ENCODE peak calls at places on chromosomes 4 and X, in four cellular contexts. X, S, G and H are unnamed samples.

GRCh38 chr4:175413561-175413960 is 398.5 kb downstream of the GPM6A start:
- DNase-seq in X (no peak), S (no peak), G (peak), H (no peak)

GRCh38 chrX:133538148-133538547 is 122.9 kb upstream of the GPC4 start:
- DNase-seq in X (no peak), S (no peak), G (no peak), H (no peak)

GRCh38 chr4:82560853-82561744 is 689 bp downstream of the TMEM150C start:
- DNase-seq in X (no peak), S (no peak), G (no peak), H (no peak)

GRCh38 chrX:120200851-120201250 is 42.4 kb downstream of the RHOXF2 start:
- DNase-seq in X (no peak), S (no peak), G (no peak), H (no peak)

GRCh38 chrX:1587161-1587560 is 4.2 kb upstream of the AKAP17A start:
- DNase-seq in X (no peak), S (no peak), G (no peak), H (peak)

GRCh38 chr4:109820563-109820962 is 5.0 kb downstream of the GAR1 start:
- DNase-seq in X (no peak), S (no peak), G (no peak), H (no peak)

GRCh38 chrX:68254738-68255645 is 178.3 kb downstream of the OPHN1 start:
- DNase-seq in X (no peak), S (no peak), G (no peak), H (no peak)

GRCh38 chr4:118158946-118159345 is 124.7 kb downstream of the NDST3 start:
- DNase-seq in X (no peak), S (no peak), G (no peak), H (no peak)

GRCh38 chr4:81506731-81507130 is 35.0 kb upstream of the RASGEF1B start:
- DNase-seq in X (no peak), S (no peak), G (no peak), H (no peak)

GRCh38 chr4:129218355-129218754 is 122.4 kb downstream of the C4orf33 start:
- DNase-seq in X (no peak), S (peak), G (peak), H (no peak)

GRCh38 chrX:30489323-30489722 is 88.2 kb downstream of the TASL start:
- DNase-seq in X (peak), S (no peak), G (peak), H (no peak)

GRCh38 chr4:7839856-7840255 is 99.8 kb downstream of the AFAP1 start:
- DNase-seq in X (no peak), S (no peak), G (no peak), H (no peak)

GRCh38 chrX:47497274-47497673 is 14.3 kb upstream of the ZNF41 start:
- DNase-seq in X (no peak), S (no peak), G (peak), H (no peak)

GRCh38 chr4:146545102-146545501 is 23.4 kb upstream of the SLC10A7 start:
- DNase-seq in X (no peak), S (no peak), G (peak), H (no peak)